ENCODE peak calls at places on chromosomes 7 and 10, in four cellular contexts. I is body of pancreas, T is tibial nerve, B is adrenal gland. C is an unnamed sample. For H3K36me3, the result is how much of the 10 kb centered on the place peaks cover.

GRCh38 chr7:52711951-52712350 is 323.5 kb upstream of the POM121L12 start:
- DNase-seq in B (no peak), I (no peak), T (no peak), C (no peak)

GRCh38 chr10:70223728-70224127 is 9.5 kb downstream of the PPA1 start:
- DNase-seq in T (no peak), I (no peak), B (no peak), C (no peak)

GRCh38 chr7:20016669-20017068 is 200.5 kb downstream of the MACC1 start:
- DNase-seq in B (no peak), T (no peak), I (no peak), C (no peak)

GRCh38 chr10:5977471-5978370 is at the start of gene IL15RA:
- DNase-seq in T (no peak), I (peak), B (peak), C (peak)

GRCh38 chr7:45295222-45295621 is 137.6 kb downstream of the RAMP3 start:
- DNase-seq in B (no peak), T (no peak), I (no peak), C (no peak)

GRCh38 chr7:105222953-105223352 is 165.8 kb downstream of the SRPK2 start:
- DNase-seq in I (no peak), T (no peak), B (no peak), C (no peak)

GRCh38 chr10:28910960-28911359 is 233.6 kb downstream of the BAMBI start:
- DNase-seq in B (no peak), I (no peak), T (no peak), C (no peak)

GRCh38 chr7:2197436-2198155 is 35.1 kb downstream of the MAD1L1 start:
- DNase-seq in B (no peak), I (no peak), T (no peak), C (no peak)

GRCh38 chr7:104106106-104106505 is 101.7 kb downstream of the ORC5 start:
- DNase-seq in B (no peak), I (no peak), T (no peak), C (no peak)

GRCh38 chr10:132899054-132899750 is 43.2 kb downstream of the CFAP46 start:
- DNase-seq in B (no peak), T (no peak), I (no peak), C (no peak)

GRCh38 chr10:84341983-84342382 is 13.6 kb downstream of the CCSER2 start:
- DNase-seq in T (no peak), I (no peak), B (no peak), C (no peak)

GRCh38 chr10:110273474-110273873 is 31.2 kb downstream of the SMNDC1 start:
- DNase-seq in B (peak), T (peak), I (peak), C (peak)

GRCh38 chr7:129730159-129730558 is 118.6 kb downstream of the NRF1 start:
- DNase-seq in T (no peak), I (no peak), B (no peak), C (no peak)

GRCh38 chr7:94760702-94761101 is 104.8 kb upstream of the SGCE start:
- DNase-seq in B (no peak), I (no peak), T (no peak), C (no peak)

GRCh38 chr10:115093286-115093775 is at the start of gene ATRNL1:
- DNase-seq in T (no peak), I (peak), B (peak), C (peak)

GRCh38 chr10:60237977-60238376 is 151.7 kb downstream of the ANK3 start:
- DNase-seq in T (no peak), B (no peak), I (no peak), C (no peak)

GRCh38 chr7:5557920-5558401 is 134.3 kb upstream of the TNRC18 start:
- DNase-seq in B (peak), I (peak), T (peak), C (peak)

GRCh38 chr7:143013897-143014296 is 13.0 kb downstream of the OR9A2 start:
- DNase-seq in I (no peak), T (no peak), B (no peak), C (no peak)

GRCh38 chr7:56091591-56091990 is 1.2 kb downstream of the PHKG1 start:
- DNase-seq in T (no peak), I (no peak), B (no peak), C (no peak)

GRCh38 chr10:22611425-22612111 is 102.8 kb downstream of the PIP4K2A start:
- DNase-seq in B (no peak), I (no peak), T (no peak), C (no peak)

GRCh38 chr10:103803941-103804340 is 51.4 kb downstream of the SH3PXD2A start:
- DNase-seq in T (no peak), I (no peak), B (no peak), C (no peak)

GRCh38 chr10:113176652-113177155 is 226.7 kb downstream of the TCF7L2 start:
- DNase-seq in B (no peak), T (no peak), I (no peak), C (no peak)

GRCh38 chr10:83713423-83713822 is 425.9 kb upstream of the GHITM start:
- DNase-seq in T (no peak), I (no peak), B (no peak), C (no peak)

GRCh38 chr10:61708841-61709240 is 46.1 kb downstream of the CABCOCO1 start:
- DNase-seq in I (no peak), B (no peak), T (no peak), C (no peak)

GRCh38 chr7:2997014-2997413 is 46.7 kb downstream of the CARD11 start:
- DNase-seq in B (no peak), I (no peak), T (no peak), C (no peak)

GRCh38 chr7:116963234-116963633 is 9.9 kb downstream of the ST7 start:
- DNase-seq in B (no peak), I (no peak), T (no peak), C (no peak)

GRCh38 chr7:114345494-114345893 is 69.1 kb upstream of the FOXP2 start:
- DNase-seq in B (no peak), T (no peak), I (no peak), C (no peak)

GRCh38 chr10:117534321-117535044 is 8.1 kb upstream of the EMX2 start:
- DNase-seq in B (no peak), T (no peak), I (no peak), C (no peak)

GRCh38 chr7:27661776-27662489 is 750 bp downstream of the HIBADH start:
- DNase-seq in T (no peak), I (no peak), B (peak), C (peak)

GRCh38 chr10:3886191-3886590 is 101.2 kb upstream of the KLF6 start:
- DNase-seq in B (peak), I (peak), T (no peak), C (peak)

GRCh38 chr10:96270564-96270963 is 805 bp downstream of the BLNK start:
- DNase-seq in B (no peak), T (no peak), I (no peak), C (no peak)

GRCh38 chr7:44498230-44498954 is 7.9 kb upstream of the NUDCD3 start:
- DNase-seq in T (no peak), B (no peak), I (no peak), C (no peak)

GRCh38 chr10:131973160-131973951 is 8.4 kb downstream of the BNIP3 start:
- DNase-seq in I (peak), T (no peak), B (no peak), C (no peak)

GRCh38 chr10:6136215-6137201 is 47.7 kb downstream of the RBM17 start:
- DNase-seq in T (no peak), B (no peak), I (no peak), C (no peak)

GRCh38 chr7:148242271-148242801 is 348.2 kb upstream of the C7orf33 start:
- DNase-seq in T (no peak), I (peak), B (no peak), C (peak)

GRCh38 chr10:19488592-19489280 is 327.5 kb upstream of the PLXDC2 start:
- DNase-seq in T (peak), I (peak), B (peak), C (peak)

GRCh38 chr10:73744690-73744994 is 470 bp downstream of the SEC24C start:
- DNase-seq in I (peak), B (peak), T (peak), C (peak)

GRCh38 chr10:30687698-30688213 is 58.2 kb upstream of the LYZL2 start:
- DNase-seq in T (peak), B (peak), I (peak), C (peak)
- TF ChIP-seq CTCF in T (peak), B (peak), I (peak), C (peak)

GRCh38 chr10:124010563-124011131 is 82.8 kb downstream of the CHST15 start:
- DNase-seq in B (no peak), T (no peak), I (no peak), C (peak)
- H3K36me3 ChIP-seq in B (under half), T (under half), I (under half), C (under half)

DNA sequence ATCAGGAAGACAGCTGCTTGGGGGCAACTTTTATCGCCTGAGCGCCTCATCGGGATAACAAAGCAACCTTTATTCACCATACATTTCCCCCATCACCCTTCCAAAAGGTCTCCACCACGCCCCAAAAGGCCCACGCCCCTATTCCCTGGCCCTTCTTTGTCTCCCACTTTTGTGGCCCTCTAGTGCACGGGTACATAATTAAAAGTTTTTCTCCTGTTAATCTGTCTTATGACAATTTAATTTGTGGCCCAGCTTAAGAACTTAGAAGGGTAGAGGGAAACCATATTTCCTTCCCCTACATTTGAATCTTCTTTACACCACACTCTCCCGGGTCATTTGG is 643 bp downstream of the RP9 start:
- DNase-seq in I (no peak), B (no peak), T (no peak), C (peak)
- TF ChIP-seq CTCF in I (peak), B (no peak), T (no peak), C (no peak)

GRCh38 chr7:41487229-41487861 is 215.5 kb downstream of the INHBA start:
- DNase-seq in B (no peak), I (no peak), T (no peak), C (peak)

GRCh38 chr7:41491313-41491712 is 211.6 kb downstream of the INHBA start:
- DNase-seq in T (no peak), B (no peak), I (no peak), C (no peak)

GRCh38 chr7:41492603-41493002 is 210.3 kb downstream of the INHBA start:
- DNase-seq in B (no peak), T (no peak), I (no peak), C (peak)

GRCh38 chr7:41491752-41492405 is 211.0 kb downstream of the INHBA start:
- DNase-seq in T (no peak), I (no peak), B (no peak), C (peak)

GRCh38 chr7:41489885-41490284 is 213.0 kb downstream of the INHBA start:
- DNase-seq in T (no peak), B (no peak), I (no peak), C (no peak)
- H3K36me3 ChIP-seq in T (under half), B (under half), I (under half), C (under half)